ENCODE peak calls at places on chromosomes 5 and 9, in four cellular contexts. One of them, this sample, is unnamed.

GRCh38 chr9:124277420-124277819 is 19.7 kb downstream of the NEK6 start:
- DNase-seq in tibial artery: no peak
- DNase-seq in EL: no peak
- DNase-seq in right atrium auricular region: no peak
- DNase-seq in this sample: no peak

GRCh38 chr5:153463806-153464205 is 26.7 kb upstream of the GRIA1 start:
- DNase-seq in tibial artery: no peak
- DNase-seq in EL: peak
- DNase-seq in right atrium auricular region: no peak
- DNase-seq in this sample: peak

GRCh38 chr5:111411321-111411720 is 101.0 kb downstream of the STARD4 start:
- DNase-seq in tibial artery: no peak
- DNase-seq in EL: peak
- DNase-seq in right atrium auricular region: no peak
- DNase-seq in this sample: no peak

GRCh38 chr5:159135896-159136531 is 36.3 kb upstream of the EBF1 start:
- DNase-seq in tibial artery: no peak
- DNase-seq in EL: peak
- DNase-seq in right atrium auricular region: no peak
- DNase-seq in this sample: peak

GRCh38 chr9:131098391-131099087 is 2.2 kb downstream of the AIF1L start:
- DNase-seq in tibial artery: no peak
- DNase-seq in EL: no peak
- DNase-seq in right atrium auricular region: no peak
- DNase-seq in this sample: no peak

GRCh38 chr5:32785639-32786216 is 74.6 kb downstream of the NPR3 start:
- DNase-seq in tibial artery: no peak
- DNase-seq in EL: peak
- DNase-seq in right atrium auricular region: no peak
- DNase-seq in this sample: no peak

GRCh38 chr5:41408676-41409443 is 101.5 kb downstream of the PLCXD3 start:
- DNase-seq in tibial artery: no peak
- DNase-seq in EL: peak
- DNase-seq in right atrium auricular region: no peak
- DNase-seq in this sample: peak

GRCh38 chr9:136714096-136714875 is 1.9 kb downstream of the DIPK1B start:
- DNase-seq in tibial artery: no peak
- DNase-seq in EL: no peak
- DNase-seq in right atrium auricular region: no peak
- DNase-seq in this sample: no peak

GRCh38 chr5:128773378-128773777 is 191.9 kb upstream of the SLC27A6 start:
- DNase-seq in tibial artery: no peak
- DNase-seq in EL: no peak
- DNase-seq in right atrium auricular region: no peak
- DNase-seq in this sample: no peak

GRCh38 chr5:81665795-81666194 is 85.1 kb downstream of the SSBP2 start:
- DNase-seq in tibial artery: no peak
- DNase-seq in EL: no peak
- DNase-seq in right atrium auricular region: no peak
- DNase-seq in this sample: no peak

GRCh38 chr9:27384262-27385014 is 87.5 kb upstream of the EQTN start:
- DNase-seq in tibial artery: no peak
- DNase-seq in EL: no peak
- DNase-seq in right atrium auricular region: no peak
- DNase-seq in this sample: no peak

GRCh38 chr5:14200312-14200990 is 57.3 kb downstream of the TRIO start:
- DNase-seq in tibial artery: no peak
- DNase-seq in EL: no peak
- DNase-seq in right atrium auricular region: no peak
- DNase-seq in this sample: no peak

GRCh38 chr9:2281031-2281802 is 266.1 kb downstream of the SMARCA2 start:
- DNase-seq in tibial artery: no peak
- DNase-seq in EL: peak
- DNase-seq in right atrium auricular region: no peak
- DNase-seq in this sample: no peak

GRCh38 chr5:45779874-45780671 is 83.9 kb upstream of the HCN1 start:
- DNase-seq in tibial artery: no peak
- DNase-seq in EL: no peak
- DNase-seq in right atrium auricular region: no peak
- DNase-seq in this sample: no peak

GRCh38 chr9:123655681-123656423 is 274.1 kb downstream of the DENND1A start:
- DNase-seq in tibial artery: no peak
- DNase-seq in EL: no peak
- DNase-seq in right atrium auricular region: no peak
- DNase-seq in this sample: no peak

GRCh38 chr5:53482717-53483638 is 2.5 kb downstream of the FST start:
- DNase-seq in tibial artery: peak
- DNase-seq in EL: peak
- DNase-seq in right atrium auricular region: no peak
- DNase-seq in this sample: peak

GRCh38 chr5:112581811-112582320 is 155.8 kb upstream of the APC start:
- DNase-seq in tibial artery: no peak
- DNase-seq in EL: no peak
- DNase-seq in right atrium auricular region: no peak
- DNase-seq in this sample: no peak

GRCh38 chr9:20220286-20220685 is 402.0 kb downstream of the MLLT3 start:
- DNase-seq in tibial artery: no peak
- DNase-seq in EL: no peak
- DNase-seq in right atrium auricular region: no peak
- DNase-seq in this sample: no peak

GRCh38 chr5:146078566-146078965 is 26.8 kb downstream of the PLAC8L1 start:
- DNase-seq in tibial artery: no peak
- DNase-seq in EL: no peak
- DNase-seq in right atrium auricular region: no peak
- DNase-seq in this sample: no peak

GRCh38 chr9:96176901-96177718 is 124.9 kb downstream of the HSD17B3 start:
- DNase-seq in tibial artery: no peak
- DNase-seq in EL: no peak
- DNase-seq in right atrium auricular region: no peak
- DNase-seq in this sample: peak

GRCh38 chr5:77209495-77210090 is 887 bp upstream of the PDE8B start:
- DNase-seq in tibial artery: no peak
- DNase-seq in EL: no peak
- DNase-seq in right atrium auricular region: no peak
- DNase-seq in this sample: no peak

GRCh38 chr5:100905259-100905914 is 2.3 kb upstream of the ST8SIA4 start:
- DNase-seq in tibial artery: no peak
- DNase-seq in EL: no peak
- DNase-seq in right atrium auricular region: no peak
- DNase-seq in this sample: no peak

This sample was measured in MG63.